ENCODE peak calls at places on chromosome 13, in ten cellular contexts. B, Q, Z, I, X, C, K, U, Y and L are unnamed samples.

GRCh38 chr13:86729206-86729605 is 930.0 kb upstream of the SLITRK6 start:
- DNase-seq in X (no peak), Q (no peak), Y (no peak), U (no peak), K (no peak), B (no peak), I (no peak), C (no peak), Z (no peak), L (no peak)

GRCh38 chr13:80086304-80086721 is 254.6 kb downstream of the SPRY2 start:
- DNase-seq in U (no peak), B (no peak), C (no peak), X (no peak), Q (no peak), K (no peak), I (peak), Z (no peak), Y (no peak), L (no peak)

GRCh38 chr13:51518847-51519246 is 65.4 kb upstream of the WDFY2 start:
- DNase-seq in Q (no peak), I (no peak), Z (peak), Y (no peak), C (no peak), B (no peak), K (no peak), X (peak), U (no peak), L (peak)

GRCh38 chr13:96091164-96091931 is 1.4 kb downstream of the HS6ST3 start:
- DNase-seq in Y (no peak), C (no peak), Q (peak), I (peak), K (no peak), U (peak), Z (no peak), X (no peak), B (no peak), L (no peak)

GRCh38 chr13:40613192-40613818 is 53.1 kb downstream of the FOXO1 start:
- DNase-seq in Z (peak), I (no peak), C (peak), K (peak), U (no peak), X (no peak), Y (peak), B (peak), Q (no peak), L (no peak)

GRCh38 chr13:77583551-77583950 is 48.0 kb downstream of the SCEL start:
- DNase-seq in K (no peak), B (no peak), I (no peak), Q (no peak), C (no peak), Y (no peak), X (no peak), Z (no peak), U (no peak), L (peak)

GRCh38 chr13:90675129-90675528 is 672.4 kb upstream of the MIR17HG start:
- DNase-seq in C (no peak), I (no peak), B (no peak), Z (no peak), X (no peak), U (no peak), K (no peak), Q (no peak), Y (no peak), L (no peak)

GRCh38 chr13:100520936-100521765 is 67.4 kb downstream of the GGACT start:
- DNase-seq in U (no peak), Y (no peak), K (no peak), Q (no peak), I (no peak), C (no peak), Z (no peak), B (no peak), X (no peak), L (peak)

GRCh38 chr13:20002766-20003165 is 44.2 kb downstream of the ZMYM2 start:
- DNase-seq in Z (no peak), U (no peak), X (no peak), Y (no peak), K (no peak), I (no peak), B (no peak), Q (no peak), C (no peak), L (no peak)

GRCh38 chr13:112320303-112320702 is 55.9 kb upstream of the SPACA7 start:
- DNase-seq in X (no peak), Y (no peak), K (no peak), Z (no peak), U (no peak), B (no peak), Q (no peak), C (no peak), I (no peak), L (no peak)

GRCh38 chr13:30676672-30677071 is 58.7 kb upstream of the ALOX5AP start:
- DNase-seq in Q (no peak), X (peak), C (no peak), Y (no peak), U (no peak), I (peak), K (no peak), B (no peak), Z (no peak), L (peak)

GRCh38 chr13:98890186-98890585 is 87.7 kb downstream of the DOCK9 start:
- DNase-seq in K (no peak), X (peak), I (peak), Q (no peak), Z (peak), Y (no peak), C (no peak), U (no peak), B (peak), L (no peak)

GRCh38 chr13:110306340-110306959 is 507 bp downstream of the COL4A1 start:
- DNase-seq in B (no peak), X (peak), Q (no peak), I (peak), U (no peak), Y (no peak), Z (no peak), K (no peak), C (no peak), L (peak)